ENCODE peak calls at places on chromosomes 12 and 14, in four cellular contexts. One of them, this sample, is unnamed.

GRCh38 chr12:104494816-104495158 is 38.0 kb downstream of the CHST11 start:
- DNase-seq in tibial artery: no peak
- DNase-seq in fibroblast of pulmonary artery: peak
- DNase-seq in GM12865: peak
- DNase-seq in this sample: peak

GRCh38 chr14:92867246-92867925 is 55.6 kb upstream of the CHGA start:
- DNase-seq in tibial artery: no peak
- DNase-seq in fibroblast of pulmonary artery: no peak
- DNase-seq in GM12865: no peak
- DNase-seq in this sample: no peak

GRCh38 chr12:44654641-44655625 is 221.2 kb downstream of the NELL2 start:
- DNase-seq in tibial artery: no peak
- DNase-seq in fibroblast of pulmonary artery: no peak
- DNase-seq in GM12865: no peak
- DNase-seq in this sample: no peak

GRCh38 chr12:117313906-117314305 is 47.5 kb downstream of the NOS1 start:
- DNase-seq in tibial artery: no peak
- DNase-seq in fibroblast of pulmonary artery: no peak
- DNase-seq in GM12865: no peak
- DNase-seq in this sample: no peak

GRCh38 chr14:102906616-102907302 is 15.7 kb upstream of the AMN start:
- DNase-seq in tibial artery: no peak
- DNase-seq in fibroblast of pulmonary artery: no peak
- DNase-seq in GM12865: no peak
- DNase-seq in this sample: no peak

GRCh38 chr12:1848741-1849140 is 28.4 kb downstream of the LRTM2 start:
- DNase-seq in tibial artery: peak
- DNase-seq in fibroblast of pulmonary artery: no peak
- DNase-seq in GM12865: no peak
- DNase-seq in this sample: no peak

GRCh38 chr14:71647086-71647784 is 285.0 kb upstream of the RGS6 start:
- DNase-seq in tibial artery: no peak
- DNase-seq in fibroblast of pulmonary artery: no peak
- DNase-seq in GM12865: no peak
- DNase-seq in this sample: no peak

GRCh38 chr14:101564819-101565698 is 3.8 kb downstream of the DIO3 start:
- DNase-seq in tibial artery: no peak
- DNase-seq in fibroblast of pulmonary artery: no peak
- DNase-seq in GM12865: no peak
- DNase-seq in this sample: no peak

GRCh38 chr14:72679106-72679505 is 214.8 kb downstream of the DPF3 start:
- DNase-seq in tibial artery: no peak
- DNase-seq in fibroblast of pulmonary artery: peak
- DNase-seq in GM12865: no peak
- DNase-seq in this sample: peak

GRCh38 chr12:27841392-27841882 is 61.4 kb upstream of the MANSC4 start:
- DNase-seq in tibial artery: no peak
- DNase-seq in fibroblast of pulmonary artery: no peak
- DNase-seq in GM12865: no peak
- DNase-seq in this sample: peak

DNA sequence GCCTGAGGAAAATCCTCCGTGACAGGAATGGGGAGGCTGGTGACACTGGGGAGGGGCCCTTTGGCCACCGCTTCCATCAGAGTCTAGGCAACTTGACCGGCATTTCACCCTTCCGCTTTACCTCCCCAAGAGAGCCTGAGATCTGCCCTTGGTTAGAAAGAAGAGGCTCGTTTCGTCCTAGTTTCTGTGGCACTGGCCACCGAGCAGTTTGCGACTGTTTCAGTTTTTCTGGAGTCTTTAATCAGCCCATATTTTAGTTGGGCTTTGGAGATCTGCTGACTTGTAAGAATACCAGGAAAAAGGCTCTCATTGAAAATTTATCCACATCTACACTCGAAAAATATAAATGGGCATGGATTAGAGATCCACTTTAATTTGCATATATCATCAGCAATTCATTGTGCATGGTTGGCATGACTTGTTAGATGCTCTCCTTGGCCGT is 414 bp upstream of the ANKS1B start:
- DNase-seq in tibial artery: no peak
- DNase-seq in fibroblast of pulmonary artery: no peak
- DNase-seq in GM12865: peak
- DNase-seq in this sample: peak
- H3K4me3 ChIP-seq in tibial artery: peak
- H3K4me3 ChIP-seq in fibroblast of pulmonary artery: peak
- H3K4me3 ChIP-seq in GM12865: peak
- H3K4me3 ChIP-seq in this sample: peak

GRCh38 chr12:13304924-13305323 is 108.4 kb downstream of the EMP1 start:
- DNase-seq in tibial artery: no peak
- DNase-seq in fibroblast of pulmonary artery: no peak
- DNase-seq in GM12865: no peak
- DNase-seq in this sample: no peak
- H3K4me3 ChIP-seq in tibial artery: no peak
- H3K4me3 ChIP-seq in fibroblast of pulmonary artery: no peak
- H3K4me3 ChIP-seq in GM12865: no peak
- H3K4me3 ChIP-seq in this sample: no peak

GRCh38 chr12:108635997-108636808 is 2.5 kb upstream of the SELPLG start:
- DNase-seq in tibial artery: peak
- DNase-seq in fibroblast of pulmonary artery: no peak
- DNase-seq in GM12865: no peak
- DNase-seq in this sample: no peak
- H3K4me3 ChIP-seq in tibial artery: no peak
- H3K4me3 ChIP-seq in fibroblast of pulmonary artery: no peak
- H3K4me3 ChIP-seq in GM12865: peak
- H3K4me3 ChIP-seq in this sample: no peak

GRCh38 chr14:53515264-53515663 is 362.1 kb upstream of the DDHD1 start:
- DNase-seq in tibial artery: no peak
- DNase-seq in fibroblast of pulmonary artery: no peak
- DNase-seq in GM12865: peak
- DNase-seq in this sample: no peak
- H3K4me3 ChIP-seq in tibial artery: no peak
- H3K4me3 ChIP-seq in fibroblast of pulmonary artery: no peak
- H3K4me3 ChIP-seq in GM12865: no peak
- H3K4me3 ChIP-seq in this sample: no peak

GRCh38 chr12:128918910-128919309 is 65.6 kb downstream of the GLT1D1 start:
- DNase-seq in tibial artery: no peak
- DNase-seq in fibroblast of pulmonary artery: no peak
- DNase-seq in GM12865: no peak
- DNase-seq in this sample: no peak

GRCh38 chr12:128914908-128915563 is 61.8 kb downstream of the GLT1D1 start:
- DNase-seq in tibial artery: no peak
- DNase-seq in fibroblast of pulmonary artery: no peak
- DNase-seq in GM12865: peak
- DNase-seq in this sample: no peak

GRCh38 chr12:128916425-128916824 is 63.1 kb downstream of the GLT1D1 start:
- DNase-seq in tibial artery: no peak
- DNase-seq in fibroblast of pulmonary artery: no peak
- DNase-seq in GM12865: peak
- DNase-seq in this sample: no peak

GRCh38 chr12:128918481-128918880 is 65.2 kb downstream of the GLT1D1 start:
- DNase-seq in tibial artery: no peak
- DNase-seq in fibroblast of pulmonary artery: no peak
- DNase-seq in GM12865: no peak
- DNase-seq in this sample: no peak

GRCh38 chr12:128920468-128920867 is 67.2 kb downstream of the GLT1D1 start:
- DNase-seq in tibial artery: no peak
- DNase-seq in fibroblast of pulmonary artery: peak
- DNase-seq in GM12865: no peak
- DNase-seq in this sample: peak
- H3K4me3 ChIP-seq in tibial artery: no peak
- H3K4me3 ChIP-seq in fibroblast of pulmonary artery: no peak
- H3K4me3 ChIP-seq in GM12865: no peak
- H3K4me3 ChIP-seq in this sample: no peak

GRCh38 chr12:100266163-100266801 is 597 bp downstream of the DEPDC4 start:
- DNase-seq in tibial artery: no peak
- DNase-seq in fibroblast of pulmonary artery: no peak
- DNase-seq in GM12865: no peak
- DNase-seq in this sample: no peak
- H3K4me3 ChIP-seq in tibial artery: peak
- H3K4me3 ChIP-seq in fibroblast of pulmonary artery: peak
- H3K4me3 ChIP-seq in GM12865: peak
- H3K4me3 ChIP-seq in this sample: peak

GRCh38 chr14:99759546-99759925 is 33.7 kb upstream of the EML1 start:
- DNase-seq in tibial artery: peak
- DNase-seq in fibroblast of pulmonary artery: no peak
- DNase-seq in GM12865: peak
- DNase-seq in this sample: no peak

GRCh38 chr14:99757331-99758070 is 35.7 kb upstream of the EML1 start:
- DNase-seq in tibial artery: peak
- DNase-seq in fibroblast of pulmonary artery: peak
- DNase-seq in GM12865: no peak
- DNase-seq in this sample: peak

GRCh38 chr14:99758915-99759545 is 34.2 kb upstream of the EML1 start:
- DNase-seq in tibial artery: peak
- DNase-seq in fibroblast of pulmonary artery: no peak
- DNase-seq in GM12865: no peak
- DNase-seq in this sample: no peak

GRCh38 chr14:99756796-99757195 is 36.4 kb upstream of the EML1 start:
- DNase-seq in tibial artery: peak
- DNase-seq in fibroblast of pulmonary artery: no peak
- DNase-seq in GM12865: no peak
- DNase-seq in this sample: no peak

GRCh38 chr14:99758121-99758871 is 34.9 kb upstream of the EML1 start:
- DNase-seq in tibial artery: peak
- DNase-seq in fibroblast of pulmonary artery: peak
- DNase-seq in GM12865: no peak
- DNase-seq in this sample: peak
- H3K4me3 ChIP-seq in tibial artery: no peak
- H3K4me3 ChIP-seq in fibroblast of pulmonary artery: no peak
- H3K4me3 ChIP-seq in GM12865: no peak
- H3K4me3 ChIP-seq in this sample: no peak

GRCh38 chr12:68613209-68613904 is 2.7 kb downstream of the RAP1B start:
- DNase-seq in tibial artery: no peak
- DNase-seq in fibroblast of pulmonary artery: no peak
- DNase-seq in GM12865: peak
- DNase-seq in this sample: no peak
- H3K4me3 ChIP-seq in tibial artery: peak
- H3K4me3 ChIP-seq in fibroblast of pulmonary artery: peak
- H3K4me3 ChIP-seq in GM12865: peak
- H3K4me3 ChIP-seq in this sample: peak

DNA sequence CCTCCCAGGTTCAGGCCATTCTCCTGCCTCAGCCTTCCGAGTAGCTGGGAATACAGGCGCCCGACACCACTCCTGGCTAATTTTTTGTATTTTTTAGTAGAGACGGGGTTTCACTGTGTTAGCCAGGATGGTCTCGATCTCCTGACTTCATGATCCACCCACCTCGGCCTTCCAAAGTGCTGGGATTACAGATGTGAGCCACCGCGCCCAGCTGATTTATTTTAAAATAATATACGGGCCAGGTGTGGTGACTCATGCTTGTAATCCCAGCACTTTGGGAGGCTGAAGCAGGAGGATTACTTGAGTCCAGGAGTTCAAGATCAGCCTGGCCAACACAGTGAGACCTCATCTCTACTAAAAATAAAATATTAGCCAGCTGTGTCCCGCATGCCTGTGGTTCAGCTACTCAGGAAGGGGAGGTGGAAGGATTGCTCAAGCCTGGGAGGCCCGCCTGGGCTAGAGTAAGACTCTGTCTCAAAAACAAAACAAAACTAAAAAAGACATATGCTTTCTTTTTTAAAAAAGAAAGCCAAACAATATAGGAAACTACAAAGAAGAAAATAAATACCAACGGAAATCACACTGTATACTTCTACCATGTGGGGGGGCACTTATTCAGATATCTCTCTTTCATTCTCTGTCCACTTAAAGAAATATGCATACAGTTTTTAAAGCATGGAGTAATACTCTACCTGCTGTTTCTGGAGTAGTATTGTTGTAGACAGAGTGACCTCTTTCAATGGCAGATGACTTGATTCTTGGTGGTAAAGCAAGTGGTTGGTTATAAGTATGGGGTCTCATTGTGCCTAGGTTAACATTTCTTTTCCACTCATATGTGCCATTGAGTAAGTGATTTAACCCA is 930 bp upstream of the MIA2 start:
- DNase-seq in tibial artery: no peak
- DNase-seq in fibroblast of pulmonary artery: peak
- DNase-seq in GM12865: peak
- DNase-seq in this sample: peak
- H3K4me3 ChIP-seq in tibial artery: no peak
- H3K4me3 ChIP-seq in fibroblast of pulmonary artery: peak
- H3K4me3 ChIP-seq in GM12865: no peak
- H3K4me3 ChIP-seq in this sample: no peak

GRCh38 chr12:34349673-34349961 is 327.3 kb downstream of the ALG10 start:
- DNase-seq in tibial artery: no peak
- DNase-seq in fibroblast of pulmonary artery: no peak
- DNase-seq in GM12865: no peak
- DNase-seq in this sample: no peak
- H3K4me3 ChIP-seq in tibial artery: no peak
- H3K4me3 ChIP-seq in fibroblast of pulmonary artery: no peak
- H3K4me3 ChIP-seq in GM12865: no peak
- H3K4me3 ChIP-seq in this sample: no peak

This sample was measured in choroid plexus epithelial cell.